ENCODE peak calls at places on chromosomes 12 and 14, in seven cellular contexts. One of them, this sample, is unnamed.

GRCh38 chr12:42691991-42692557 is 102.5 kb upstream of the PRICKLE1 start:
- DNase-seq in ovary: peak; percentile 28
- DNase-seq in prostate gland: no peak
- DNase-seq in CD4-positive, alpha-beta T cell: no peak
- DNase-seq in endothelial cell: no peak
- DNase-seq in lower leg skin: no peak
- DNase-seq in activated B cell treated with CpG ODN at 0.5 μM for 24 hours: no peak
- DNase-seq in this sample: no peak

GRCh38 chr14:92568621-92569479 is 55.3 kb downstream of the RIN3 start:
- DNase-seq in ovary: no peak
- DNase-seq in prostate gland: no peak
- DNase-seq in CD4-positive, alpha-beta T cell: no peak
- DNase-seq in endothelial cell: no peak
- DNase-seq in lower leg skin: no peak
- DNase-seq in activated B cell treated with CpG ODN at 0.5 μM for 24 hours: peak; percentile 34
- DNase-seq in this sample: no peak

GRCh38 chr14:69701269-69701668 is 65.7 kb upstream of the SRSF5 start:
- DNase-seq in ovary: no peak
- DNase-seq in prostate gland: no peak
- DNase-seq in CD4-positive, alpha-beta T cell: no peak
- DNase-seq in endothelial cell: no peak
- DNase-seq in lower leg skin: no peak
- DNase-seq in activated B cell treated with CpG ODN at 0.5 μM for 24 hours: no peak
- DNase-seq in this sample: no peak

GRCh38 chr14:69242311-69243224 is 17.4 kb upstream of the GALNT16 start:
- DNase-seq in ovary: peak; percentile 79
- DNase-seq in prostate gland: peak; percentile 62
- DNase-seq in CD4-positive, alpha-beta T cell: peak; percentile 24
- DNase-seq in endothelial cell: peak; percentile 55
- DNase-seq in lower leg skin: peak; percentile 75
- DNase-seq in activated B cell treated with CpG ODN at 0.5 μM for 24 hours: no peak
- DNase-seq in this sample: peak; percentile 31

GRCh38 chr12:3646561-3647241 is 106.2 kb downstream of the CRACR2A start:
- DNase-seq in ovary: no peak
- DNase-seq in prostate gland: no peak
- DNase-seq in CD4-positive, alpha-beta T cell: no peak
- DNase-seq in endothelial cell: no peak
- DNase-seq in lower leg skin: no peak
- DNase-seq in activated B cell treated with CpG ODN at 0.5 μM for 24 hours: no peak
- DNase-seq in this sample: no peak

GRCh38 chr14:101823511-101824120 is 62.1 kb downstream of the PPP2R5C start:
- DNase-seq in ovary: peak; percentile 49
- DNase-seq in prostate gland: no peak
- DNase-seq in CD4-positive, alpha-beta T cell: peak; percentile 50
- DNase-seq in endothelial cell: no peak
- DNase-seq in lower leg skin: peak; percentile 42
- DNase-seq in activated B cell treated with CpG ODN at 0.5 μM for 24 hours: no peak
- DNase-seq in this sample: no peak

GRCh38 chr14:50399251-50400032 is 2.8 kb upstream of the CDKL1 start:
- DNase-seq in ovary: peak; percentile 56
- DNase-seq in prostate gland: peak; percentile 69
- DNase-seq in CD4-positive, alpha-beta T cell: no peak
- DNase-seq in endothelial cell: no peak
- DNase-seq in lower leg skin: no peak
- DNase-seq in activated B cell treated with CpG ODN at 0.5 μM for 24 hours: no peak
- DNase-seq in this sample: no peak

GRCh38 chr12:131865196-131865875 is 29.1 kb upstream of the ULK1 start:
- DNase-seq in ovary: no peak
- DNase-seq in prostate gland: no peak
- DNase-seq in CD4-positive, alpha-beta T cell: no peak
- DNase-seq in endothelial cell: no peak
- DNase-seq in lower leg skin: no peak
- DNase-seq in activated B cell treated with CpG ODN at 0.5 μM for 24 hours: no peak
- DNase-seq in this sample: no peak

GRCh38 chr12:133080051-133080618 is 588 bp upstream of the ZNF140 start:
- DNase-seq in ovary: peak; percentile 98
- DNase-seq in prostate gland: peak; percentile 98
- DNase-seq in CD4-positive, alpha-beta T cell: peak; percentile 93
- DNase-seq in endothelial cell: peak; percentile 91
- DNase-seq in lower leg skin: peak; percentile 99
- DNase-seq in activated B cell treated with CpG ODN at 0.5 μM for 24 hours: peak; percentile 88
- DNase-seq in this sample: peak; percentile 92

GRCh38 chr14:99272669-99273024 is 650 bp upstream of the BCL11B start:
- DNase-seq in ovary: no peak
- DNase-seq in prostate gland: no peak
- DNase-seq in CD4-positive, alpha-beta T cell: no peak
- DNase-seq in endothelial cell: no peak
- DNase-seq in lower leg skin: no peak
- DNase-seq in activated B cell treated with CpG ODN at 0.5 μM for 24 hours: no peak
- DNase-seq in this sample: no peak

GRCh38 chr14:75204106-75204505 is 27.7 kb upstream of the TMED10 start:
- DNase-seq in ovary: no peak
- DNase-seq in prostate gland: no peak
- DNase-seq in CD4-positive, alpha-beta T cell: no peak
- DNase-seq in endothelial cell: no peak
- DNase-seq in lower leg skin: peak; percentile 61
- DNase-seq in activated B cell treated with CpG ODN at 0.5 μM for 24 hours: no peak
- DNase-seq in this sample: no peak

GRCh38 chr14:95614335-95614734 is 71.9 kb upstream of the TCL1B start:
- DNase-seq in ovary: no peak
- DNase-seq in prostate gland: no peak
- DNase-seq in CD4-positive, alpha-beta T cell: no peak
- DNase-seq in endothelial cell: no peak
- DNase-seq in lower leg skin: no peak
- DNase-seq in activated B cell treated with CpG ODN at 0.5 μM for 24 hours: no peak
- DNase-seq in this sample: no peak

GRCh38 chr14:102893452-102893851 is 29.0 kb upstream of the AMN start:
- DNase-seq in ovary: no peak
- DNase-seq in prostate gland: no peak
- DNase-seq in CD4-positive, alpha-beta T cell: no peak
- DNase-seq in endothelial cell: no peak
- DNase-seq in lower leg skin: peak; percentile 59
- DNase-seq in activated B cell treated with CpG ODN at 0.5 μM for 24 hours: no peak
- DNase-seq in this sample: no peak

GRCh38 chr12:47905313-47905730 is 528 bp upstream of the VDR start:
- DNase-seq in ovary: peak; percentile 56
- DNase-seq in prostate gland: peak; percentile 53
- DNase-seq in CD4-positive, alpha-beta T cell: peak; percentile 14
- DNase-seq in endothelial cell: peak; percentile 36
- DNase-seq in lower leg skin: no peak
- DNase-seq in activated B cell treated with CpG ODN at 0.5 μM for 24 hours: no peak
- DNase-seq in this sample: peak; percentile 70

GRCh38 chr14:87065366-87065765 is 927.6 kb downstream of the GALC start:
- DNase-seq in ovary: no peak
- DNase-seq in prostate gland: no peak
- DNase-seq in CD4-positive, alpha-beta T cell: no peak
- DNase-seq in endothelial cell: no peak
- DNase-seq in lower leg skin: no peak
- DNase-seq in activated B cell treated with CpG ODN at 0.5 μM for 24 hours: no peak
- DNase-seq in this sample: no peak

GRCh38 chr12:50627491-50627890 is 122.7 kb downstream of the DIP2B start:
- DNase-seq in ovary: no peak
- DNase-seq in prostate gland: no peak
- DNase-seq in CD4-positive, alpha-beta T cell: no peak
- DNase-seq in endothelial cell: no peak
- DNase-seq in lower leg skin: no peak
- DNase-seq in activated B cell treated with CpG ODN at 0.5 μM for 24 hours: no peak
- DNase-seq in this sample: no peak

GRCh38 chr14:81329640-81330385 is 70.3 kb downstream of the STON2 start:
- DNase-seq in ovary: no peak
- DNase-seq in prostate gland: peak; percentile 81
- DNase-seq in CD4-positive, alpha-beta T cell: no peak
- DNase-seq in endothelial cell: no peak
- DNase-seq in lower leg skin: peak; percentile 64
- DNase-seq in activated B cell treated with CpG ODN at 0.5 μM for 24 hours: no peak
- DNase-seq in this sample: no peak

GRCh38 chr14:90381999-90382451 is 14.8 kb upstream of the CALM1 start:
- DNase-seq in ovary: peak; percentile 51
- DNase-seq in prostate gland: peak; percentile 58
- DNase-seq in CD4-positive, alpha-beta T cell: no peak
- DNase-seq in endothelial cell: peak; percentile 18
- DNase-seq in lower leg skin: peak; percentile 50
- DNase-seq in activated B cell treated with CpG ODN at 0.5 μM for 24 hours: no peak
- DNase-seq in this sample: peak; percentile 34

GRCh38 chr12:98684199-98684598 is 39.1 kb downstream of the APAF1 start:
- DNase-seq in ovary: no peak
- DNase-seq in prostate gland: no peak
- DNase-seq in CD4-positive, alpha-beta T cell: no peak
- DNase-seq in endothelial cell: no peak
- DNase-seq in lower leg skin: no peak
- DNase-seq in activated B cell treated with CpG ODN at 0.5 μM for 24 hours: no peak
- DNase-seq in this sample: no peak

GRCh38 chr12:107243316-107243715 is 150.0 kb upstream of the CRY1 start:
- DNase-seq in ovary: no peak
- DNase-seq in prostate gland: no peak
- DNase-seq in CD4-positive, alpha-beta T cell: no peak
- DNase-seq in endothelial cell: no peak
- DNase-seq in lower leg skin: no peak
- DNase-seq in activated B cell treated with CpG ODN at 0.5 μM for 24 hours: no peak
- DNase-seq in this sample: no peak

GRCh38 chr12:6613015-6613775 is 6.0 kb upstream of the CHD4 start:
- DNase-seq in ovary: peak; percentile 92
- DNase-seq in prostate gland: peak; percentile 81
- DNase-seq in CD4-positive, alpha-beta T cell: peak; percentile 27
- DNase-seq in endothelial cell: no peak
- DNase-seq in lower leg skin: peak; percentile 68
- DNase-seq in activated B cell treated with CpG ODN at 0.5 μM for 24 hours: no peak
- DNase-seq in this sample: no peak

GRCh38 chr14:32940066-32940651 is 1.5 kb downstream of the NPAS3 start:
- DNase-seq in ovary: no peak
- DNase-seq in prostate gland: no peak
- DNase-seq in CD4-positive, alpha-beta T cell: no peak
- DNase-seq in endothelial cell: peak; percentile 15
- DNase-seq in lower leg skin: no peak
- DNase-seq in activated B cell treated with CpG ODN at 0.5 μM for 24 hours: no peak
- DNase-seq in this sample: no peak

GRCh38 chr14:56202256-56202655 is 84.0 kb downstream of the PELI2 start:
- DNase-seq in ovary: no peak
- DNase-seq in prostate gland: no peak
- DNase-seq in CD4-positive, alpha-beta T cell: no peak
- DNase-seq in endothelial cell: no peak
- DNase-seq in lower leg skin: no peak
- DNase-seq in activated B cell treated with CpG ODN at 0.5 μM for 24 hours: no peak
- DNase-seq in this sample: no peak

GRCh38 chr12:107318804-107319535 is 225.6 kb upstream of the CRY1 start:
- DNase-seq in ovary: no peak
- DNase-seq in prostate gland: peak; percentile 19
- DNase-seq in CD4-positive, alpha-beta T cell: peak; percentile 7
- DNase-seq in endothelial cell: peak; percentile 47
- DNase-seq in lower leg skin: no peak
- DNase-seq in activated B cell treated with CpG ODN at 0.5 μM for 24 hours: no peak
- DNase-seq in this sample: peak; percentile 23

GRCh38 chr14:104277416-104278213 is 139.2 kb downstream of the KIF26A start:
- DNase-seq in ovary: no peak
- DNase-seq in prostate gland: no peak
- DNase-seq in CD4-positive, alpha-beta T cell: no peak
- DNase-seq in endothelial cell: no peak
- DNase-seq in lower leg skin: no peak
- DNase-seq in activated B cell treated with CpG ODN at 0.5 μM for 24 hours: peak; percentile 11
- DNase-seq in this sample: peak; percentile 4

GRCh38 chr12:22105542-22105941 is 59.5 kb downstream of the CMAS start:
- DNase-seq in ovary: no peak
- DNase-seq in prostate gland: no peak
- DNase-seq in CD4-positive, alpha-beta T cell: no peak
- DNase-seq in endothelial cell: no peak
- DNase-seq in lower leg skin: no peak
- DNase-seq in activated B cell treated with CpG ODN at 0.5 μM for 24 hours: no peak
- DNase-seq in this sample: no peak

GRCh38 chr12:130787041-130787440 is 52.0 kb downstream of the STX2 start:
- DNase-seq in ovary: no peak
- DNase-seq in prostate gland: no peak
- DNase-seq in CD4-positive, alpha-beta T cell: no peak
- DNase-seq in endothelial cell: no peak
- DNase-seq in lower leg skin: no peak
- DNase-seq in activated B cell treated with CpG ODN at 0.5 μM for 24 hours: no peak
- DNase-seq in this sample: no peak

GRCh38 chr12:130783110-130783715 is 55.8 kb downstream of the STX2 start:
- DNase-seq in ovary: no peak
- DNase-seq in prostate gland: no peak
- DNase-seq in CD4-positive, alpha-beta T cell: no peak
- DNase-seq in endothelial cell: no peak
- DNase-seq in lower leg skin: no peak
- DNase-seq in activated B cell treated with CpG ODN at 0.5 μM for 24 hours: no peak
- DNase-seq in this sample: no peak

GRCh38 chr12:130791699-130792098 is 47.4 kb downstream of the STX2 start:
- DNase-seq in ovary: no peak
- DNase-seq in prostate gland: no peak
- DNase-seq in CD4-positive, alpha-beta T cell: no peak
- DNase-seq in endothelial cell: no peak
- DNase-seq in lower leg skin: no peak
- DNase-seq in activated B cell treated with CpG ODN at 0.5 μM for 24 hours: no peak
- DNase-seq in this sample: no peak

GRCh38 chr12:130788515-130788914 is 50.5 kb downstream of the STX2 start:
- DNase-seq in ovary: no peak
- DNase-seq in prostate gland: no peak
- DNase-seq in CD4-positive, alpha-beta T cell: no peak
- DNase-seq in endothelial cell: no peak
- DNase-seq in lower leg skin: no peak
- DNase-seq in activated B cell treated with CpG ODN at 0.5 μM for 24 hours: no peak
- DNase-seq in this sample: no peak

GRCh38 chr12:130787445-130788410 is 51.3 kb downstream of the STX2 start:
- DNase-seq in ovary: no peak
- DNase-seq in prostate gland: no peak
- DNase-seq in CD4-positive, alpha-beta T cell: no peak
- DNase-seq in endothelial cell: no peak
- DNase-seq in lower leg skin: no peak
- DNase-seq in activated B cell treated with CpG ODN at 0.5 μM for 24 hours: no peak
- DNase-seq in this sample: no peak
- TF ChIP-seq CTCF in ovary: no peak
- TF ChIP-seq CTCF in prostate gland: no peak
- TF ChIP-seq CTCF in CD4-positive, alpha-beta T cell: no peak
- TF ChIP-seq CTCF in endothelial cell: no peak
- TF ChIP-seq CTCF in lower leg skin: no peak
- TF ChIP-seq CTCF in activated B cell treated with CpG ODN at 0.5 μM for 24 hours: no peak
- TF ChIP-seq CTCF in this sample: no peak

GRCh38 chr14:79325557-79325956 is 885.7 kb downstream of the DIO2 start:
- DNase-seq in ovary: no peak
- DNase-seq in prostate gland: no peak
- DNase-seq in CD4-positive, alpha-beta T cell: no peak
- DNase-seq in endothelial cell: no peak
- DNase-seq in lower leg skin: no peak
- DNase-seq in activated B cell treated with CpG ODN at 0.5 μM for 24 hours: no peak
- DNase-seq in this sample: no peak
- TF ChIP-seq CTCF in ovary: no peak
- TF ChIP-seq CTCF in prostate gland: no peak
- TF ChIP-seq CTCF in CD4-positive, alpha-beta T cell: no peak
- TF ChIP-seq CTCF in endothelial cell: no peak
- TF ChIP-seq CTCF in lower leg skin: no peak
- TF ChIP-seq CTCF in activated B cell treated with CpG ODN at 0.5 μM for 24 hours: no peak
- TF ChIP-seq CTCF in this sample: no peak

GRCh38 chr14:61064210-61064609 is 83.2 kb downstream of the SLC38A6 start:
- DNase-seq in ovary: no peak
- DNase-seq in prostate gland: no peak
- DNase-seq in CD4-positive, alpha-beta T cell: no peak
- DNase-seq in endothelial cell: no peak
- DNase-seq in lower leg skin: no peak
- DNase-seq in activated B cell treated with CpG ODN at 0.5 μM for 24 hours: no peak
- DNase-seq in this sample: no peak
- TF ChIP-seq CTCF in ovary: no peak
- TF ChIP-seq CTCF in prostate gland: no peak
- TF ChIP-seq CTCF in CD4-positive, alpha-beta T cell: no peak
- TF ChIP-seq CTCF in endothelial cell: no peak
- TF ChIP-seq CTCF in lower leg skin: no peak
- TF ChIP-seq CTCF in activated B cell treated with CpG ODN at 0.5 μM for 24 hours: no peak
- TF ChIP-seq CTCF in this sample: no peak

GRCh38 chr12:2160043-2160442 is 107.3 kb downstream of the CACNA1C start:
- DNase-seq in ovary: no peak
- DNase-seq in prostate gland: peak; percentile 17
- DNase-seq in CD4-positive, alpha-beta T cell: no peak
- DNase-seq in endothelial cell: no peak
- DNase-seq in lower leg skin: peak; percentile 30
- DNase-seq in activated B cell treated with CpG ODN at 0.5 μM for 24 hours: no peak
- DNase-seq in this sample: no peak
- TF ChIP-seq CTCF in ovary: no peak
- TF ChIP-seq CTCF in prostate gland: no peak
- TF ChIP-seq CTCF in CD4-positive, alpha-beta T cell: no peak
- TF ChIP-seq CTCF in endothelial cell: no peak
- TF ChIP-seq CTCF in lower leg skin: no peak
- TF ChIP-seq CTCF in activated B cell treated with CpG ODN at 0.5 μM for 24 hours: no peak
- TF ChIP-seq CTCF in this sample: no peak